ENCODE peak calls at places on chromosome 18, in seven cellular contexts. W is body of pancreas; E is astrocyte; I is tibial artery; D is mammary epithelial cell; P is CD8-positive, alpha-beta memory T cell; Q is BE2C. N is an unnamed sample. For H3K36me3 and H3K4me1, the result is how much of the 10 kb centered on the place peaks cover.

GRCh38 chr18:35703043-35703688 is 121.6 kb downstream of the GALNT1 start:
- DNase-seq in D (peak), Q (no peak), I (no peak), W (no peak), P (no peak), E (peak), N (no peak)

GRCh38 chr18:48983793-48984437 is 33.1 kb upstream of the SMAD7 start:
- DNase-seq in I (no peak), Q (peak), E (no peak), D (no peak), W (peak), P (no peak), N (no peak)

GRCh38 chr18:47409519-47409918 is 158.1 kb upstream of the SKOR2 start:
- DNase-seq in E (no peak), I (no peak), P (no peak), D (no peak), W (no peak), Q (no peak), N (no peak)

GRCh38 chr18:2846241-2846637 is 567 bp upstream of the EMILIN2 start:
- DNase-seq in E (no peak), P (no peak), W (no peak), Q (no peak), D (no peak), I (peak), N (no peak)

GRCh38 chr18:3418083-3418482 is 31.9 kb upstream of the TGIF1 start:
- DNase-seq in P (no peak), Q (no peak), D (no peak), W (no peak), I (no peak), E (no peak), N (no peak)

GRCh38 chr18:51878724-51879123 is 461.3 kb upstream of the DCC start:
- DNase-seq in E (no peak), W (no peak), Q (no peak), P (no peak), I (no peak), D (no peak), N (no peak)

GRCh38 chr18:21548647-21549046 is 51.9 kb downstream of the ESCO1 start:
- DNase-seq in D (peak), Q (no peak), E (no peak), W (no peak), I (no peak), P (no peak), N (no peak)

GRCh38 chr18:48921305-48922202 is 29.2 kb downstream of the SMAD7 start:
- DNase-seq in P (no peak), W (no peak), I (no peak), Q (no peak), E (no peak), D (no peak), N (no peak)

GRCh38 chr18:23033079-23033478 is 100.0 kb downstream of the RBBP8 start:
- DNase-seq in D (no peak), Q (no peak), I (no peak), W (no peak), E (no peak), P (no peak), N (no peak)

GRCh38 chr18:21853020-21853419 is 112.4 kb downstream of the MIB1 start:
- DNase-seq in D (no peak), W (no peak), E (peak), I (no peak), P (no peak), Q (no peak), N (no peak)

GRCh38 chr18:54329787-54330186 is 27.9 kb downstream of the STARD6 start:
- DNase-seq in I (no peak), P (no peak), D (no peak), Q (no peak), W (no peak), E (no peak), N (no peak)

GRCh38 chr18:11136241-11136640 is 13.1 kb downstream of the PIEZO2 start:
- DNase-seq in Q (no peak), E (no peak), W (no peak), D (no peak), P (no peak), I (no peak), N (no peak)

GRCh38 chr18:23635283-23636040 is 27.2 kb downstream of the ANKRD29 start:
- DNase-seq in Q (no peak), D (peak), P (no peak), W (no peak), E (peak), I (no peak), N (no peak)

GRCh38 chr18:41767960-41768359 is 187.1 kb upstream of the PIK3C3 start:
- DNase-seq in Q (no peak), W (no peak), E (peak), I (no peak), D (peak), P (no peak), N (no peak)

GRCh38 chr18:22230403-22231042 is 61.1 kb downstream of the GATA6 start:
- DNase-seq in D (no peak), I (no peak), W (no peak), Q (no peak), P (no peak), E (peak), N (no peak)

GRCh38 chr18:50814387-50814786 is 5.4 kb downstream of the MRO start:
- DNase-seq in W (no peak), E (no peak), D (no peak), I (no peak), Q (no peak), P (no peak), N (no peak)

GRCh38 chr18:73880387-73880786 is 267.2 kb downstream of the FBXO15 start:
- DNase-seq in D (no peak), E (no peak), I (no peak), P (no peak), Q (no peak), W (no peak), N (no peak)

GRCh38 chr18:6920099-6920955 is 190.8 kb downstream of the ARHGAP28 start:
- DNase-seq in E (peak), I (peak), Q (peak), P (no peak), W (peak), D (peak), N (no peak)

GRCh38 chr18:48490641-48491040 is 48.2 kb upstream of the CTIF start:
- DNase-seq in D (no peak), W (no peak), P (no peak), I (no peak), E (peak), Q (no peak), N (no peak)

GRCh38 chr18:34650121-34650545 is 60.0 kb upstream of the DTNA start:
- DNase-seq in D (peak), P (no peak), I (no peak), Q (no peak), W (no peak), E (peak), N (no peak)
- H3K4me3 ChIP-seq in D (no peak), P (no peak), I (no peak), Q (no peak), W (no peak), E (no peak), N (no peak)

DNA sequence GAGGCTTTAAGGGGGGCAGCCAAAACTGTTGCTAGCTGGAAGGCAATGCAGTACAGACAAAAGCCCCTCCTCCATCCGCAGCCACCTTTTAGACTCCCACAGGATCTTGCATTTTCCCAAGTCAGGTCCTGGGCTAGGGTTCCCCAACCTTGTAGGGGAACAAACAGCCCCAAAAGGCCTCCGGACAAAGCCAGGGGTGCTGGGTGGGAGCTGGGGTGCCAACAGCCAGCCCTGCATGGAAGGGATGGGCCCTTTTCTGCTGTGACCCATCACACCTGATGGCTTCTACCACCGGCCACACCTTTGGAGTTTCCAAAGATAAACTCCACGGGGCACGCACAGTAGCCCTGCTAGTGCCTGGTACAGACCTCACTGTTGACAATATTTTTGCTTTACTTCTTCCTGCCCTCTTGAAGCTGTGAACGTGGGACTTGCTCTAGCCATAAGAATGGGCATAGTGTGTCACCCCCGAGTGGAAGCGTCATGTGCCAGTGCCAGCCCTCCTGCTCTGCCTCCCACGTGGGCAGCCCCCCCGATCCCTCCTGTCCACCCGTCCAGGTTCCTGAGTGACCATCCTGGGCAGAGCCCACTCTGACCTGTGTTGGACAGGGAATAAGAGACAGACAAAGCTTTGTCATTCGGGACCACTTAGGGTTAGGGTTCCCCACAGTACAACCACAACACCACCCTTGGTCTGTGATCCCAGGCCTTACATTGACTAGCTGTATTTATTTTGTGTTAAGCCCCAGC is 18.8 kb downstream of the TUBB6 start:
- DNase-seq in P (no peak), E (no peak), W (no peak), D (no peak), Q (no peak), I (no peak), N (no peak)
- H3K36me3 ChIP-seq in P (under half), E (under half), W (under half), D (under half), Q (under half), I (under half), N (under half)

GRCh38 chr18:9924371-9924943 is 10.6 kb downstream of the VAPA start:
- DNase-seq in P (no peak), W (no peak), I (no peak), Q (no peak), E (no peak), D (no peak), N (no peak)
- H3K4me1 ChIP-seq in P (half or more), W (half or more), I (under half), Q (under half), E (under half), D (under half), N (under half)

DNA sequence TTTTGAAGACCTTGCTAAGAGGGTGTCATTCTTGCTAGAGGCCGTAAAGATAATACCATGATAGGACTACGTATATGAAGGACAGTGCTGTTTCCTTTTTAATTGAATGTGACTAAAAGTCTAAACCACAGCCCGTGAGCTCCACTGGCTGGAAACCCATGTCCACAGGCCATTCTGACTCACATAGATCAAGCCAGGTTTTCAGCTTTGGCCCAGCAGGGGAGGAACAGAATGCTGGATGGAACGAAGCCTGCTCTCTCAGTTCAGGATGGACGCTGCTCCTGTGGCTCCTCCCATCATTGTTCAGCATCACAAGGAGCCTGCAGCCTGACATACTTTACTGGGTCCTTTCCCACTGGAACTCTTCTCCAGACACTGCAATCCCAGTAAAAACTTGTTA is 47.6 kb downstream of the ALPK2 start:
- DNase-seq in P (no peak), I (no peak), D (peak), W (no peak), E (peak), Q (no peak), N (no peak)
- H3K4me3 ChIP-seq in P (no peak), I (no peak), D (no peak), W (no peak), E (no peak), Q (no peak), N (no peak)

N was measured in effector memory CD4-positive, alpha-beta T cell.